ENCODE peak calls at places on chromosome 15, in seven cellular contexts. P is smooth muscle cell of the brain vasculature; Y is NCI-H1436; H is activated CD4-positive, alpha-beta T cell treated with anti-CD3 and anti-CD28 coated beads, Interleukin-2, amount 50 U/mL, for 1 hour; K is T-helper 2 cell; Z is HCT116; V is HFF-Myc. Q is an unnamed sample.

GRCh38 chr15:35871812-35872211 is 325.8 kb upstream of the DPH6 start:
- DNase-seq in P (no peak), Y (no peak), H (no peak), K (no peak), Z (no peak), V (no peak), Q (no peak)

GRCh38 chr15:39789736-39790135 is 7.1 kb upstream of the FSIP1 start:
- DNase-seq in P (no peak), Y (no peak), H (no peak), K (no peak), Z (no peak), V (no peak), Q (no peak)

GRCh38 chr15:73897441-73898261 is 24.3 kb downstream of the TBC1D21 start:
- DNase-seq in P (peak), Y (peak), H (peak), K (peak), Z (peak), V (peak), Q (peak)

GRCh38 chr15:74040115-74040850 is 42.1 kb downstream of the GOLGA6A start:
- DNase-seq in P (peak), Y (no peak), H (no peak), K (no peak), Z (no peak), V (peak), Q (no peak)

GRCh38 chr15:99104788-99105515 is at the start of gene SYNM:
- DNase-seq in P (no peak), Y (peak), H (no peak), K (peak), Z (peak), V (peak), Q (peak)

GRCh38 chr15:82018201-82018600 is 27.6 kb downstream of the MEX3B start:
- DNase-seq in P (no peak), Y (no peak), H (no peak), K (no peak), Z (no peak), V (no peak), Q (no peak)

GRCh38 chr15:43794269-43795037 is 2.3 kb downstream of the SERF2 start:
- DNase-seq in P (no peak), Y (no peak), H (no peak), K (no peak), Z (no peak), V (no peak), Q (no peak)

GRCh38 chr15:65088643-65089021 is 12.1 kb downstream of the KBTBD13 start:
- DNase-seq in P (no peak), Y (no peak), H (no peak), K (no peak), Z (no peak), V (no peak), Q (no peak)

GRCh38 chr15:40723919-40724318 is 28.9 kb downstream of the RAD51 start:
- DNase-seq in P (no peak), Y (no peak), H (no peak), K (no peak), Z (no peak), V (no peak), Q (no peak)

GRCh38 chr15:39770748-39771689 is 11.6 kb downstream of the FSIP1 start:
- DNase-seq in P (no peak), Y (no peak), H (no peak), K (no peak), Z (no peak), V (no peak), Q (peak)

GRCh38 chr15:42547926-42548257 is 701 bp downstream of the LRRC57 start:
- DNase-seq in P (peak), Y (peak), H (no peak), K (peak), Z (no peak), V (peak), Q (no peak)

GRCh38 chr15:81006124-81006523 is 5.4 kb downstream of the TLNRD1 start:
- DNase-seq in P (no peak), Y (no peak), H (no peak), K (no peak), Z (no peak), V (no peak), Q (no peak)

GRCh38 chr15:92819312-92820232 is 80.6 kb upstream of the CHD2 start:
- DNase-seq in P (no peak), Y (peak), H (no peak), K (peak), Z (no peak), V (no peak), Q (no peak)

GRCh38 chr15:95948371-95948770 is 382.1 kb upstream of the NR2F2 start:
- DNase-seq in P (no peak), Y (no peak), H (no peak), K (no peak), Z (no peak), V (peak), Q (no peak)

GRCh38 chr15:100348578-100348977 is 6.8 kb upstream of the ADAMTS17 start:
- DNase-seq in P (no peak), Y (no peak), H (no peak), K (no peak), Z (no peak), V (no peak), Q (no peak)

GRCh38 chr15:77709135-77709886 is 76.6 kb upstream of the LINGO1 start:
- DNase-seq in P (no peak), Y (no peak), H (no peak), K (no peak), Z (no peak), V (no peak), Q (no peak)

GRCh38 chr15:32677238-32677750 is 35.8 kb downstream of the SCG5 start:
- DNase-seq in P (no peak), Y (peak), H (no peak), K (no peak), Z (no peak), V (no peak), Q (no peak)

GRCh38 chr15:79283252-79284048 is 928 bp downstream of the ANKRD34C start:
- DNase-seq in P (no peak), Y (no peak), H (peak), K (peak), Z (no peak), V (no peak), Q (no peak)

GRCh38 chr15:35507932-35508638 is 37.9 kb downstream of the DPH6 start:
- DNase-seq in P (no peak), Y (no peak), H (no peak), K (no peak), Z (no peak), V (no peak), Q (no peak)

GRCh38 chr15:31465083-31465955 is 138.7 kb downstream of the KLF13 start:
- DNase-seq in P (no peak), Y (no peak), H (no peak), K (no peak), Z (no peak), V (no peak), Q (no peak)

GRCh38 chr15:88098317-88098716 is 158.2 kb downstream of the NTRK3 start:
- DNase-seq in P (no peak), Y (no peak), H (no peak), K (no peak), Z (no peak), V (no peak), Q (no peak)

GRCh38 chr15:39360417-39360816 is 220.5 kb upstream of the THBS1 start:
- DNase-seq in P (no peak), Y (no peak), H (no peak), K (no peak), Z (no peak), V (no peak), Q (no peak)

GRCh38 chr15:71800835-71801745 is 9.3 kb upstream of the NR2E3 start:
- DNase-seq in P (peak), Y (peak), H (no peak), K (peak), Z (peak), V (peak), Q (peak)

GRCh38 chr15:36232491-36232890 is 346.9 kb upstream of the CDIN1 start:
- DNase-seq in P (no peak), Y (no peak), H (no peak), K (no peak), Z (no peak), V (no peak), Q (no peak)

GRCh38 chr15:78264304-78265136 is at the start of gene DNAJA4:
- DNase-seq in P (no peak), Y (peak), H (peak), K (peak), Z (no peak), V (no peak), Q (no peak)

GRCh38 chr15:85761635-85762034 is 33.1 kb downstream of the KLHL25 start:
- DNase-seq in P (no peak), Y (no peak), H (no peak), K (no peak), Z (no peak), V (no peak), Q (no peak)

GRCh38 chr15:51470512-51470911 is 129.1 kb downstream of the GLDN start:
- DNase-seq in P (no peak), Y (no peak), H (no peak), K (no peak), Z (no peak), V (no peak), Q (no peak)

GRCh38 chr15:34682673-34683072 is 72.1 kb downstream of the GJD2 start:
- DNase-seq in P (no peak), Y (no peak), H (no peak), K (no peak), Z (peak), V (no peak), Q (no peak)

GRCh38 chr15:38090648-38091047 is 156.2 kb downstream of the TMCO5A start:
- DNase-seq in P (no peak), Y (no peak), H (no peak), K (no peak), Z (no peak), V (no peak), Q (no peak)

GRCh38 chr15:70055601-70056051 is 42.1 kb downstream of the TLE3 start:
- DNase-seq in P (no peak), Y (no peak), H (no peak), K (no peak), Z (no peak), V (no peak), Q (no peak)